ENCODE peak calls at places on chromosomes 1 and 21, in nine cellular contexts. N is naive thymus-derived CD4-positive, alpha-beta T cell; L is IMR-90; G is CD4-positive, CD25-positive, alpha-beta regulatory T cell; W is Karpas-422; D is CD4-positive, alpha-beta T cell; Z is CD8-positive, alpha-beta memory T cell; S is thoracic aorta; V is upper lobe of right lung. P is an unnamed sample.

GRCh38 chr1:233240839-233241682 is 54.5 kb downstream of the PCNX2 start:
- DNase-seq in Z (no peak), G (no peak), L (peak), V (peak), N (no peak), S (no peak), D (peak), W (no peak), P (peak)

GRCh38 chr1:18805925-18806849 is 53.3 kb downstream of the TAS1R2 start:
- DNase-seq in W (no peak), N (no peak), S (no peak), G (no peak), L (no peak), Z (no peak), D (no peak), V (no peak), P (no peak)

GRCh38 chr21:37829447-37829846 is 86.8 kb downstream of the KCNJ6 start:
- DNase-seq in V (no peak), D (no peak), W (no peak), N (no peak), G (no peak), L (peak), S (no peak), Z (no peak), P (no peak)

GRCh38 chr1:159821171-159821867 is 5.4 kb upstream of the SLAMF8 start:
- DNase-seq in W (no peak), G (no peak), L (peak), S (no peak), D (no peak), V (no peak), N (no peak), Z (no peak), P (no peak)

GRCh38 chr1:39372105-39372504 is 119.3 kb upstream of the BMP8A start:
- DNase-seq in V (no peak), S (no peak), N (no peak), G (no peak), Z (no peak), D (no peak), W (no peak), L (no peak), P (no peak)

GRCh38 chr21:15992171-15992570 is 262.4 kb downstream of the USP25 start:
- DNase-seq in V (no peak), W (no peak), L (peak), G (no peak), N (no peak), D (no peak), S (no peak), Z (no peak), P (no peak)

GRCh38 chr1:170698711-170699275 is 34.9 kb downstream of the PRRX1 start:
- DNase-seq in Z (no peak), G (no peak), D (no peak), V (no peak), L (peak), W (no peak), N (no peak), S (no peak), P (no peak)

GRCh38 chr1:26771643-26772321 is 16.0 kb upstream of the PIGV start:
- DNase-seq in L (peak), S (no peak), Z (no peak), D (no peak), V (no peak), W (no peak), N (no peak), G (no peak), P (no peak)

GRCh38 chr1:14426854-14427253 is 171.6 kb upstream of the KAZN start:
- DNase-seq in D (no peak), S (no peak), G (no peak), L (no peak), W (no peak), Z (no peak), N (no peak), V (no peak), P (no peak)

GRCh38 chr1:115266729-115267421 is 71.2 kb downstream of the NGF start:
- DNase-seq in S (no peak), D (no peak), L (peak), W (no peak), Z (no peak), G (no peak), V (no peak), N (no peak), P (no peak)

GRCh38 chr1:31605908-31606427 is 11.5 kb upstream of the HCRTR1 start:
- DNase-seq in W (peak), V (no peak), G (no peak), D (no peak), S (no peak), Z (no peak), L (peak), N (no peak), P (no peak)

GRCh38 chr1:50425376-50426107 is 2.3 kb upstream of the DMRTA2 start:
- DNase-seq in Z (no peak), S (no peak), N (no peak), L (no peak), V (no peak), G (no peak), W (no peak), D (no peak), P (no peak)

GRCh38 chr1:15574741-15575140 is 10.1 kb downstream of the AGMAT start:
- DNase-seq in D (no peak), W (no peak), L (no peak), S (no peak), Z (no peak), G (no peak), N (no peak), V (no peak), P (no peak)

GRCh38 chr21:34691396-34692032 is 22.7 kb downstream of the CLIC6 start:
- DNase-seq in N (no peak), Z (no peak), G (no peak), V (no peak), W (no peak), D (no peak), S (no peak), L (no peak), P (no peak)

GRCh38 chr1:61124691-61125090 is 42.3 kb downstream of the NFIA start:
- DNase-seq in V (no peak), W (no peak), S (no peak), G (no peak), L (no peak), D (no peak), Z (no peak), N (no peak), P (no peak)

GRCh38 chr1:11156441-11156840 is 32.7 kb upstream of the ANGPTL7 start:
- DNase-seq in N (no peak), S (no peak), Z (no peak), W (no peak), V (no peak), L (no peak), D (no peak), G (no peak), P (no peak)
- H3K27ac ChIP-seq in N (peak), S (peak), Z (no peak), W (no peak), V (no peak), L (no peak), D (no peak), G (no peak), P (peak)

GRCh38 chr1:172589553-172589952 is 56.6 kb downstream of the SUCO start:
- DNase-seq in V (no peak), G (no peak), S (no peak), N (no peak), L (no peak), W (no peak), D (no peak), Z (no peak), P (no peak)
- H3K27ac ChIP-seq in V (no peak), G (no peak), S (no peak), N (no peak), L (no peak), W (no peak), D (no peak), Z (no peak), P (no peak)

DNA sequence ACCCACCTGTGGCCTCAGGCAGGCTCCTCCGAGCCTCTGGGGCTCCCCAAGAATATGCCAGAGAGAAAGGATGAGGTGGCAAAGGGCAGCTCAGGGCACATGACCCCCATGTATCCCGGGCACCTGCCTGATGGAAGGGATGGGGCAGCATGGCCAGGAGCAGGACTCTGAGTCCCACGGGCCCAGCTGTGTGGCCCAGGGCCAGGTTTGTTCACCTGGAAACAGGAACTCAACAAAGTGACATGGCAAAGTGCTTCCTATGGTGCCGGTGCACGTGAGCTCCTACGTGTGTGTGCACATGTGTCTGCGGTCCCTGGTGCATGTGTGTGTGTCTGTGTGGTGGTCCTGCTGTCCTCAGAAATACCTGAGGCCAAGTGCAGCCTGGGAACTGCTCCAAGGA is 9.5 kb upstream of the GPR153 start:
- DNase-seq in W (no peak), D (no peak), Z (no peak), S (no peak), V (no peak), N (no peak), G (no peak), L (no peak), P (no peak)
- H3K27ac ChIP-seq in W (no peak), D (no peak), Z (no peak), S (no peak), V (no peak), N (no peak), G (no peak), L (no peak), P (no peak)

GRCh38 chr1:212669102-212669501 is 30.5 kb downstream of the BATF3 start:
- DNase-seq in Z (no peak), G (no peak), V (no peak), S (no peak), D (no peak), W (peak), L (peak), N (no peak), P (no peak)
- H3K27ac ChIP-seq in Z (no peak), G (no peak), V (no peak), S (no peak), D (no peak), W (no peak), L (no peak), N (no peak), P (no peak)

DNA sequence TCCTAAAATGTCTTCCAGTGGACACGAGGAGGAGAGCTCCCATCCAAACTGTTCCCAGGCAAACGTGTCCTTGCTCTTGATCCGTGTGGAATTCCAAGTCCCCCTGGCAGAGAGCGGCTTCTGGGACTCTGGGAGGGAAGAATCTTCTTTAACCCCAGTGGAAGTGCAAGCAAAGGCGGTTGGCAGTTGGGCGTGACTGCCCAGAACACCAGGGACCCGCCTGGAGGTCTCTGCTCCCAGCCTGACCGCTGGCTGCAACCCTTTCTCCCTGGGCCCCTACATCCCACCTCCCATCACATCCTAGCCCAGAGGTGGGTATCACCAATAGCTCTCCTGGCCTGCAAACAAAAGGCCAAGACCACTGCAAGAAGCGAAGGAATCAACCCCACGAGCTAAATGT is 17.8 kb downstream of the CASZ1 start:
- DNase-seq in V (no peak), D (no peak), Z (no peak), N (no peak), G (no peak), S (no peak), W (no peak), L (no peak), P (no peak)
- H3K27ac ChIP-seq in V (no peak), D (no peak), Z (no peak), N (no peak), G (no peak), S (no peak), W (no peak), L (no peak), P (no peak)

GRCh38 chr1:65245290-65245689 is 64.1 kb upstream of the DNAJC6 start:
- DNase-seq in L (no peak), S (no peak), N (no peak), V (no peak), Z (no peak), G (no peak), W (no peak), D (no peak), P (no peak)
- H3K27ac ChIP-seq in L (no peak), S (no peak), N (no peak), V (no peak), Z (no peak), G (no peak), W (no peak), D (no peak), P (no peak)

GRCh38 chr1:89870998-89871397 is 50.2 kb downstream of the LRRC8D start:
- DNase-seq in V (no peak), W (no peak), S (no peak), D (no peak), G (peak), Z (no peak), N (peak), L (no peak), P (no peak)
- H3K27ac ChIP-seq in V (no peak), W (no peak), S (no peak), D (no peak), G (peak), Z (no peak), N (no peak), L (no peak), P (no peak)